ENCODE peak calls at places on chromosomes 11 and 22, in four cellular contexts. I is HFF-Myc, R is A549, X is pancreas. T is an unnamed sample.

GRCh38 chr11:84909740-84910139 is 717.4 kb downstream of the DLG2 start:
- DNase-seq in I (no peak), R (no peak), X (no peak), T (no peak)

GRCh38 chr11:67030976-67031375 is 8.0 kb downstream of the SYT12 start:
- DNase-seq in I (no peak), R (no peak), X (no peak), T (no peak)

GRCh38 chr22:40203568-40203967 is 25.8 kb downstream of the TNRC6B start:
- DNase-seq in I (no peak), R (no peak), X (no peak), T (no peak)

GRCh38 chr11:119155733-119156492 is 7.1 kb downstream of the ABCG4 start:
- DNase-seq in I (no peak), R (peak), X (no peak), T (no peak)

GRCh38 chr22:44676441-44677298 is 25.3 kb upstream of the PRR5 start:
- DNase-seq in I (no peak), R (peak), X (no peak), T (peak)

GRCh38 chr11:6156628-6157367 is 13.3 kb downstream of the OR52B2 start:
- DNase-seq in I (no peak), R (no peak), X (no peak), T (no peak)

GRCh38 chr11:86608251-86608799 is 64.1 kb downstream of the ME3 start:
- DNase-seq in I (peak), R (peak), X (peak), T (peak)

GRCh38 chr11:73294604-73295003 is 13.5 kb upstream of the ARHGEF17 start:
- DNase-seq in I (no peak), R (no peak), X (no peak), T (no peak)

GRCh38 chr22:39176673-39177455 is 24.4 kb upstream of the CBX7 start:
- DNase-seq in I (no peak), R (no peak), X (no peak), T (no peak)

GRCh38 chr11:118434123-118434552 is 2.2 kb upstream of the KMT2A start:
- DNase-seq in I (no peak), R (no peak), X (no peak), T (no peak)

GRCh38 chr22:16974298-16975084 is 33.5 kb downstream of the GAB4 start:
- DNase-seq in I (no peak), R (no peak), X (no peak), T (no peak)

GRCh38 chr22:47297261-47298016 is 535.0 kb downstream of the TBC1D22A start:
- DNase-seq in I (no peak), R (no peak), X (no peak), T (no peak)

GRCh38 chr11:75508051-75508561 is 17.6 kb downstream of the GDPD5 start:
- DNase-seq in I (no peak), R (no peak), X (no peak), T (no peak)

GRCh38 chr11:73995247-73995646 is 12.6 kb upstream of the UCP2 start:
- DNase-seq in I (no peak), R (no peak), X (no peak), T (peak)

GRCh38 chr22:47592791-47593190 is 830.3 kb downstream of the TBC1D22A start:
- DNase-seq in I (no peak), R (no peak), X (no peak), T (no peak)

GRCh38 chr11:66317766-66318575 is 1.1 kb upstream of the CD248 start:
- DNase-seq in I (peak), R (no peak), X (no peak), T (no peak)

GRCh38 chr11:82871646-82872045 is 28.6 kb downstream of the PRCP start:
- DNase-seq in I (peak), R (no peak), X (no peak), T (no peak)

GRCh38 chr22:39242809-39243442 is 1.9 kb downstream of the PDGFB start:
- DNase-seq in I (no peak), R (no peak), X (peak), T (no peak)

GRCh38 chr11:27839226-27839913 is 139.1 kb upstream of the BDNF start:
- DNase-seq in I (peak), R (no peak), X (no peak), T (no peak)

GRCh38 chr11:87260811-87261210 is 223.1 kb downstream of the TMEM135 start:
- DNase-seq in I (no peak), R (no peak), X (no peak), T (no peak)

GRCh38 chr22:46147471-46148267 is 2.7 kb upstream of the PPARA start:
- DNase-seq in I (no peak), R (no peak), X (peak), T (peak)

GRCh38 chr22:41021039-41021654 is 70.0 kb downstream of the RBX1 start:
- DNase-seq in I (no peak), R (no peak), X (peak), T (peak)

GRCh38 chr11:95732930-95733602 is 56.5 kb downstream of the FAM76B start:
- DNase-seq in I (no peak), R (no peak), X (no peak), T (no peak)

GRCh38 chr22:37462983-37463382 is 23.2 kb downstream of the MFNG start:
- DNase-seq in I (no peak), R (no peak), X (no peak), T (no peak)

GRCh38 chr11:107741044-107741823 is 29.4 kb upstream of the SLN start:
- DNase-seq in I (peak), R (no peak), X (no peak), T (peak)

GRCh38 chr11:10397226-10397987 is 57.7 kb upstream of the AMPD3 start:
- DNase-seq in I (no peak), R (no peak), X (no peak), T (no peak)

GRCh38 chr11:44749160-44749559 is 22.4 kb downstream of the TSPAN18 start:
- DNase-seq in I (no peak), R (no peak), X (no peak), T (no peak)

GRCh38 chr11:70532066-70532440 is 133.7 kb downstream of the CTTN start:
- DNase-seq in I (no peak), R (no peak), X (peak), T (no peak)

GRCh38 chr11:122375687-122376399 is 259.8 kb upstream of the BLID start:
- DNase-seq in I (no peak), R (no peak), X (no peak), T (no peak)

GRCh38 chr11:83019888-83020579 is 51.7 kb downstream of the RAB30 start:
- DNase-seq in I (no peak), R (no peak), X (peak), T (no peak)

GRCh38 chr11:77471520-77472234 is 2.2 kb downstream of the PAK1 start:
- DNase-seq in I (no peak), R (peak), X (no peak), T (no peak)

GRCh38 chr22:30649430-30650007 is 13.9 kb downstream of the SLC35E4 start:
- DNase-seq in I (peak), R (no peak), X (no peak), T (peak)

GRCh38 chr22:29635734-29636357 is 32.4 kb downstream of the NF2 start:
- DNase-seq in I (peak), R (peak), X (no peak), T (no peak)

GRCh38 chr11:93192163-93192562 is 5.6 kb downstream of the SLC36A4 start:
- DNase-seq in I (no peak), R (no peak), X (no peak), T (no peak)

GRCh38 chr11:35953081-35953480 is 9.2 kb downstream of the LDLRAD3 start:
- DNase-seq in I (no peak), R (no peak), X (no peak), T (no peak)

GRCh38 chr11:117044287-117045035 is 53.8 kb downstream of the SIK3 start:
- DNase-seq in I (no peak), R (no peak), X (no peak), T (no peak)

GRCh38 chr22:45703758-45704157 is 32.1 kb downstream of the ATXN10 start:
- DNase-seq in I (no peak), R (no peak), X (no peak), T (no peak)

GRCh38 chr11:1389103-1389931 is 417 bp upstream of the BRSK2 start:
- DNase-seq in I (peak), R (peak), X (peak), T (peak)

GRCh38 chr11:1387521-1387920 is 2.2 kb upstream of the BRSK2 start:
- DNase-seq in I (no peak), R (no peak), X (peak), T (no peak)

GRCh38 chr11:1389932-1390587 is at the start of gene BRSK2:
- DNase-seq in I (no peak), R (no peak), X (peak), T (no peak)

GRCh38 chr11:1388763-1389102 is 1.0 kb upstream of the BRSK2 start:
- DNase-seq in I (no peak), R (no peak), X (no peak), T (no peak)

DNA sequence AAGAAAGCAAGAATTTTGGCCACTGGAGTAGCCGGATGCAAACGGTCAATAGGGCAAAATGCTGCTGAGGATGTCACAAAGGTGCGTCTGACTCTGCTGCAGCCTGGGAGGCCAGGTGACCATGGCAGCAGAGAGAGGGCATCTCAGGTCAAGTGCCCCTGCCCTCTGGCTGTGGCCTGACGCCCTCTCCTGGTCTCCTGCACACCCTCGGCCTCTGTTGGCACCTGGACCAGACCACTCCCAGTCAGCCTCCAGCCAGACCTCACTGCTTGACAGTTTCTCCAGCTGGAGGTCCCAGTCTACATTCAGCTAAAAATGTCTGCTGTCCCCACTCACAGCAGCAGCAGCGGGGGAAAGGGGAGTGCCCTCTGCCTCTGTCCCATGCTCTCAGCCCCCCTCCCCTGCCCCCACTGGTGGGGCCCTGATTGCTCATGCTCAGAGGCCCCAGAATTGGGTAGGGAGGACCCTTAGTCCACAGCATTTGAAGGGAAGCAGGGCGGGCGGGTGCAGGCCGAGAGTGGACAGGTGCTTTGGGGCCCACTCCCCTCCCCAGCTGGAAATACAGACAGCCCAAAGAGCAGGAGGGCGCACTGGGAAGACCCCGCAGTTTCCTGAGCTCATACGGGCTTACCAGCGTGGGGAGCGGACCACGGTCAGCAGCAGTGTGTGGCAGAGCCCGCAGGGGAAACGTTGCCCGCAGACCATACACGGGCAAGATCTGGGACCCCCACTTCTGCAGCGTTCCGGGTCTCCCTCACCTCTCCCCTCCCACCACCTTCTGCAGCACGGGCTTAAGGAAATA is 1.6 kb upstream of the BRSK2 start:
- DNase-seq in I (no peak), R (no peak), X (peak), T (no peak)
- TF ChIP-seq CTCF in I (no peak), R (peak), X (no peak), T (peak)

DNA sequence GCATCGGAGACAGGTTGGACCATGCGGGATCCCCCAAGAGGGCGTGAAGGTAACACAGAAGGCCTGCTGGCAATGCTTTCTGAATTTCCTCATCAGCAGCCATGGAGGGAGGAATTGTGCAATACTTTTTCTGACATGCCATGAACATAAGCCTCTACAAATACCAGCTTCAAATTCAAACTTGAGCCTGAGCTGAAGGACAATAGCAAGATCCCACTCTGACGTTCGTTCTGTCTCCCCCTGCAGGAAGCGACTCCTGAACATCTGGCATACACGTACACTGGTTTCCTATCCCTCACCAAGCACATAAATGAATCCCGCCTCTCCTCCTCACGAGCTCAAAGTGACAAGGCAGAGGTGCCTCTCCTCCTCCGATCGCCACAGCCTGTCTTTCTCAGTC is 312.2 kb downstream of the BRD1 start:
- DNase-seq in I (no peak), R (peak), X (no peak), T (no peak)
- TF ChIP-seq CTCF in I (no peak), R (no peak), X (no peak), T (peak)

DNA sequence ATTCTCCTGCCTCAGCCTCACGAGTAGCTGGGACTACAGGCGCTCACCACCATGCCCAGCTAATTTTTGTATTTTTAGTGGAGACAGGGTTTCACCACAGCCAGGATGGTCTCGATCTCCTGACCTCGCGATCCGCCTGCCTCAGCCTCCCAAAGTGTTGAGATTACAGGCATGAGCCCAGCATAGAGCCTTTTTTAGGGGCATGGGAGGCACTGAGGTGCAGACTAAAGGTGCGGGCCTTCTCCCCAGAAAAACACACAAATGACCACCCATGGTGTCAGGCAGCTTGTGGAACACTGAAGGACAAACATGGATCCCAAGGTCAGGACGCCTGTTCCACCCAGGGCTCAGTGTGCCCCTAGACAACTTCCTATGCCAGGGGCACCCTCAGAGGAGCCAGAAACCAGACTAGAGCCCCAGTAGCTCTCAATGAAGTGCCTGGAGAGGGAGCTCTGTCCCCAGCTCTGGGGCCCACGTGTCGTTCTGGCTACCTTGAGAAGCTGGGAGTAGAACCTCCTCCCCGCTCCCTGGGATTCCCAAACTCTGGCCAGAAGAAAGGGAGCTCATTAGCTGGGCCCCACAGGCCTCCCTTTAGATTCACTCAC is 21.2 kb upstream of the CD5 start:
- DNase-seq in I (no peak), R (no peak), X (no peak), T (no peak)
- TF ChIP-seq CTCF in I (no peak), R (no peak), X (no peak), T (no peak)

DNA sequence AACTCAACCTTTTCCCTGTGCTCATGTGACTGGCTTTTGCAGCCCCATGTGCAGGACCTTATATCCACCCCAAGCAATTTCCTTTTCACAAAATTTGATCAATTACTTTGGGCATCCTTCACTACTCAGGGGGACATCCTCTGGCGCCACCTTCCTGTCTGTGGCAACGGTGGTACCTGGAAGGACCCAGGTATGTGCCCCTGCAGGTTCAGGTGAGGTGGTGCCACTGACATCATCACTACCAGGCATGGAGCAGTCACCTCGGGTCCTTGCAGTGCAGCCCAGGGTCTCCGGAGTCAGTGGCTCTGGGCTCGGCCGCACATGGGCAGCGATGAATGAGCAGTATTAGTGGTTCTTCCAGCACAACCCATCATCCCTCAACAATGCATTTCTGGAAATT is 37.7 kb upstream of the B3GAT1 start:
- DNase-seq in I (no peak), R (no peak), X (no peak), T (no peak)
- TF ChIP-seq CTCF in I (no peak), R (no peak), X (no peak), T (no peak)